ENCODE peak calls at places on chromosomes 11 and 22, in eight cellular contexts. X, G, Q, Z, B, H, J and O are unnamed samples. For H3K4me1 and H3K9me3, the result is how much of the 10 kb centered on the place peaks cover.

GRCh38 chr11:45455536-45455935 is 169.4 kb upstream of the SYT13 start:
- DNase-seq in H (no peak), X (no peak), B (no peak), Q (no peak), J (no peak), Z (no peak), G (no peak), O (no peak)

GRCh38 chr11:8830641-8831040 is 80.3 kb upstream of the AKIP1 start:
- DNase-seq in Q (no peak), X (no peak), J (peak), B (no peak), H (no peak), Z (no peak), G (no peak), O (no peak)

GRCh38 chr11:93935826-93936225 is 85.3 kb upstream of the HEPHL1 start:
- DNase-seq in H (no peak), G (no peak), X (no peak), Q (no peak), Z (no peak), B (no peak), J (no peak), O (no peak)

GRCh38 chr11:104033134-104033533 is 3.3 kb upstream of the DDI1 start:
- DNase-seq in J (no peak), G (peak), X (no peak), B (no peak), Z (peak), Q (no peak), H (peak), O (no peak)

GRCh38 chr11:63670077-63670737 is 969 bp downstream of the ATL3 start:
- DNase-seq in H (no peak), X (no peak), G (no peak), Z (no peak), J (no peak), Q (peak), B (no peak), O (no peak)

GRCh38 chr11:3121931-3122774 is 43.0 kb downstream of the OSBPL5 start:
- DNase-seq in B (peak), J (peak), Z (peak), X (peak), G (no peak), H (peak), Q (no peak), O (peak)

GRCh38 chr11:42951266-42951665 is 360.5 kb upstream of the API5 start:
- DNase-seq in B (no peak), X (no peak), G (no peak), Z (no peak), J (no peak), H (no peak), Q (no peak), O (peak)

GRCh38 chr11:71488086-71488967 is 35.3 kb downstream of the NADSYN1 start:
- DNase-seq in J (peak), Q (no peak), X (no peak), Z (peak), H (peak), B (peak), G (peak), O (no peak)

GRCh38 chr22:24593810-24594568 is 1.1 kb upstream of the LRRC75B start:
- DNase-seq in B (no peak), G (no peak), X (peak), Z (no peak), J (no peak), Q (no peak), H (peak), O (no peak)

GRCh38 chr11:81497202-81497804 is 1236.4 kb downstream of the FAM181B start:
- DNase-seq in Z (no peak), X (no peak), Q (peak), B (no peak), H (peak), G (peak), J (no peak), O (no peak)

GRCh38 chr11:12724301-12725046 is 50.3 kb downstream of the TEAD1 start:
- DNase-seq in X (peak), J (peak), H (peak), G (peak), Q (peak), B (peak), Z (peak), O (peak)

GRCh38 chr11:70826541-70826943 is 425.8 kb downstream of the SHANK2 start:
- DNase-seq in Q (no peak), H (peak), X (no peak), J (peak), G (no peak), Z (no peak), B (no peak), O (no peak)

GRCh38 chr11:8365542-8365941 is 101.9 kb upstream of the LMO1 start:
- DNase-seq in Z (no peak), G (no peak), J (no peak), H (no peak), Q (no peak), B (no peak), X (no peak), O (no peak)

GRCh38 chr11:69018924-69019323 is 5.9 kb upstream of the MRGPRF start:
- DNase-seq in X (no peak), B (no peak), Q (no peak), G (no peak), Z (peak), H (no peak), J (peak), O (no peak)

GRCh38 chr11:10274726-10275125 is 19.3 kb downstream of the SBF2 start:
- DNase-seq in X (no peak), B (no peak), J (no peak), G (no peak), H (no peak), Z (no peak), Q (no peak), O (no peak)

GRCh38 chr11:101915811-101916291 is 471 bp downstream of the ANGPTL5 start:
- DNase-seq in Q (peak), G (peak), B (no peak), H (peak), J (no peak), Z (no peak), X (no peak), O (no peak)

GRCh38 chr11:133800666-133801065 is 44.6 kb downstream of the SPATA19 start:
- DNase-seq in H (no peak), G (no peak), Z (no peak), J (no peak), Q (no peak), B (no peak), X (no peak), O (no peak)

GRCh38 chr11:43983221-43983795 is 40.9 kb downstream of the C11orf96 start:
- DNase-seq in H (no peak), J (no peak), X (no peak), Z (no peak), G (peak), Q (no peak), B (no peak), O (no peak)

GRCh38 chr11:119190531-119190930 is 5.3 kb downstream of the NHERF4 start:
- DNase-seq in X (no peak), Q (no peak), J (no peak), G (no peak), H (peak), Z (no peak), B (no peak), O (no peak)

GRCh38 chr11:892106-892505 is 18.5 kb downstream of the CHID1 start:
- DNase-seq in X (no peak), G (no peak), J (no peak), Z (no peak), Q (no peak), B (no peak), H (peak), O (no peak)

GRCh38 chr11:235998-236773 is at the start of gene SIRT3:
- DNase-seq in H (peak), Q (peak), G (peak), Z (peak), X (peak), B (peak), J (peak), O (peak)

GRCh38 chr11:22441831-22442230 is 103.7 kb downstream of the SLC17A6 start:
- DNase-seq in J (no peak), B (no peak), X (no peak), Q (no peak), H (no peak), G (no peak), Z (no peak), O (no peak)

GRCh38 chr11:67279589-67280340 is 9.3 kb upstream of the ANKRD13D start:
- DNase-seq in Q (no peak), H (no peak), Z (no peak), X (no peak), G (no peak), B (no peak), J (peak), O (no peak)

GRCh38 chr22:36467042-36467810 is 14.2 kb downstream of the TXN2 start:
- DNase-seq in X (no peak), H (no peak), B (no peak), Z (no peak), J (peak), G (no peak), Q (no peak), O (no peak)

GRCh38 chr11:14722507-14722906 is 78.9 kb downstream of the PDE3B start:
- DNase-seq in Z (no peak), Q (no peak), B (no peak), J (no peak), H (no peak), G (no peak), X (no peak), O (no peak)

DNA sequence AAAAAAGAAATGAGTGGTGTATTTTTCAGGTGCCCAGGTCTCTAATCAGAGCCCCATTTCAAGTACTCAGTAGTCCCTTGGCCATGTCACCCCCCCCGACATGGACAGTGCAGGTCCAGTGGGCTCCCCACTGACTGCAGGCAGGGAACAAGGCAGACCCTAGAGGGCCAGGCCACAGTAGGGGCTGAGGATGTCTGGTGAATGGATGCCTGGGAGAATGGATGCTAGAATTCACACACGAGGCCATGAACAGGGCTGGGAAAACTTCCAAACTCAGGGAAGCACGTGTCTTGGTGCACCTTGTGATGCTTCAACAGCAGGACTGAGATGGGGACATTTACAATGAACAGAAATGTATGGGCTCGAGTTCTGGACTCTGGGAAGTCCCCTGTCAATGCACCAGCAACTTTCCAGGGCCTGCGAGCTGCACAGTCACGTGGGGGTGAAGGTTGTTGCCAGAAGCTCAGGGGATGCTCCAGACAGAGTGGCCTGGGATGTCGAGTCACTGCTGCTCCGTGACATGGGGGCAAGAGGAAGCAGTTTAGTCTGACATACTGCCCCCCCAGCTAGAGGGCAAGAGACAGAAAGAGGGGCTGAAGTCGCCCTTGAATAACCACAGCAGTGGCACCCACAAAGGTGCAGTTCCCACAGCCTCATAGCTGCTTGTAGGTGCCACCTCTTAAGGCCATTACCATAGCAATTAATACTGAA is 3.1 kb downstream of the APOBEC3G start:
- DNase-seq in X (no peak), G (no peak), Z (no peak), Q (no peak), B (no peak), H (no peak), J (no peak), O (no peak)
- H3K4me1 ChIP-seq in X (under half), G (under half), Z (under half), Q (under half), B (under half), H (under half), J (under half), O (under half)

GRCh38 chr22:48263791-48264351 is 1501.4 kb downstream of the TBC1D22A start:
- DNase-seq in J (no peak), X (no peak), Q (no peak), Z (no peak), H (no peak), G (no peak), B (peak), O (peak)
- H3K9me3 ChIP-seq in J (under half), X (under half), Q (under half), Z (under half), H (under half), G (under half), B (under half), O (under half)

DNA sequence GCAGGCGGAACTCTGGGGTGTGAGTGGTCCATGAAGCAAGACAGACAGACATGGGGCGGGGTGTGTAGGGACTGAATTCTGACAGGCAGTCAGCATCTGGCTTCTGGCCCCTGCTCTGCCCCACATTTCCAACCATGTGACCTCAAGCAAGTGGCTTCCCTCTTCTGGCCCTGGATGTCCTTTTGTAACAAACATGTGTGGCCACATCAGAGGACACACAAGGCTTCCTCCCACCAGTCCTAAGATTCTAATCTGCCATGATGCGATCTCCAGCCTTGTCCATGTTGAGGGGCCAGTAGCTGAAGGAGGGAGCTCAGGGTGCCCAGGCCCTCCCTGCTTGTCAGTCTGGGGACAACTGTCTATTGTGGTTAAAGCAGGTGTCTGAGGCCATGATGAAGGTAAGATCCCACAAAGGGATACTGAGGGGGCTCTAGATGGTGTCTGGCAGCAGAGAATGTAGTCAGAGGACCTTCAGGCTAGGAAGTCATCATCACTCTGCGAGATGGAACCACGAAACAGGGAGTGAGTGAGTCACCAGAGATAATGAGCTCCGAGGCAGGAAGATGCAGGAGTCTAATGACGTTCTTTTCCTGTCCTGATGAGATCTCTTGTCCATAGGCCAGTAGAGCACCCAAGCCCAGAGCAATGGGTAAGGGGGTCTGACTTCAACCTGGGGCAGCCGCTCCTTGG is 27.4 kb downstream of the DRD2 start:
- DNase-seq in B (no peak), Z (no peak), X (no peak), G (no peak), J (no peak), Q (no peak), H (peak), O (no peak)
- TF ChIP-seq EP300 in B (no peak), Z (no peak), X (no peak), G (no peak), J (no peak), Q (no peak), H (no peak), O (no peak)

GRCh38 chr22:46578251-46578823 is 40.9 kb upstream of the CELSR1 start:
- DNase-seq in J (peak), X (no peak), B (no peak), Z (no peak), G (no peak), Q (no peak), H (no peak), O (no peak)

GRCh38 chr22:46574993-46575914 is 37.8 kb upstream of the CELSR1 start:
- DNase-seq in H (peak), X (peak), Z (no peak), G (peak), B (no peak), Q (peak), J (peak), O (peak)

GRCh38 chr22:46577361-46578249 is 40.2 kb upstream of the CELSR1 start:
- DNase-seq in B (no peak), Z (no peak), Q (no peak), H (peak), X (peak), G (no peak), J (peak), O (no peak)

GRCh38 chr22:46575915-46576555 is 38.6 kb upstream of the CELSR1 start:
- DNase-seq in H (no peak), J (peak), X (peak), B (no peak), Q (no peak), Z (no peak), G (no peak), O (no peak)

GRCh38 chr22:46576556-46577351 is 39.3 kb upstream of the CELSR1 start:
- DNase-seq in Z (peak), X (peak), Q (no peak), B (no peak), H (peak), G (peak), J (peak), O (peak)
- H3K4me1 ChIP-seq in Z (under half), X (under half), Q (under half), B (half or more), H (under half), G (under half), J (under half), O (half or more)